ENCODE peak calls at places on chromosomes 11 and 22, in ten cellular contexts. E is neural progenitor cell; U is NCI-H460; W is Calu3; A is A172; S is Daoy; V is kidney tubule cell; Z is T-cell; G is HTR-8/SVneo; O is activated CD4-positive, alpha-beta T cell treated with anti-CD3 and anti-CD28 coated beads, Interleukin-2, amount 10 ng/mL, durations not matched to agents 7 days and 5 days. B is an unnamed sample.

GRCh38 chr22:24424901-24425775 is 2.3 kb upstream of the ADORA2A start:
- DNase-seq in V (no peak), O (no peak), E (no peak), W (no peak), U (no peak), S (no peak), G (no peak), Z (no peak), A (no peak), B (no peak)

GRCh38 chr11:3160252-3161031 is 4.7 kb downstream of the OSBPL5 start:
- DNase-seq in G (peak), O (peak), S (peak), E (peak), A (peak), V (peak), Z (no peak), W (peak), U (peak), B (peak)

GRCh38 chr11:118230088-118230487 is 5.3 kb upstream of the JAML start:
- DNase-seq in A (no peak), S (no peak), O (peak), W (no peak), Z (peak), E (no peak), G (no peak), U (no peak), V (no peak), B (no peak)

GRCh38 chr11:116517077-116517476 is 255.7 kb downstream of the BUD13 start:
- DNase-seq in A (no peak), W (no peak), O (no peak), E (no peak), U (no peak), Z (no peak), G (no peak), V (no peak), S (no peak), B (no peak)

GRCh38 chr11:83063073-83063754 is 8.5 kb downstream of the RAB30 start:
- DNase-seq in A (peak), S (no peak), O (no peak), U (no peak), V (peak), E (no peak), G (no peak), W (no peak), Z (no peak), B (no peak)

GRCh38 chr11:73267921-73268540 is 4.1 kb upstream of the P2RY6 start:
- DNase-seq in S (no peak), V (no peak), G (no peak), W (no peak), U (no peak), A (no peak), Z (no peak), O (no peak), E (no peak), B (no peak)

GRCh38 chr11:101188173-101188572 is 58.6 kb upstream of the PGR start:
- DNase-seq in V (no peak), Z (no peak), A (no peak), E (no peak), U (no peak), W (no peak), G (no peak), S (no peak), O (no peak), B (no peak)

GRCh38 chr11:6925636-6926207 is 504 bp upstream of the ZNF215 start:
- DNase-seq in A (no peak), V (peak), Z (no peak), O (no peak), E (peak), W (no peak), S (peak), U (no peak), G (no peak), B (no peak)

GRCh38 chr22:36395922-36396321 is 8.2 kb upstream of the MYH9 start:
- DNase-seq in A (peak), G (no peak), E (no peak), V (peak), W (no peak), U (peak), O (no peak), Z (no peak), S (peak), B (no peak)

GRCh38 chr11:66006891-66007176 is 4.5 kb downstream of the BANF1 start:
- DNase-seq in S (no peak), O (no peak), Z (no peak), G (no peak), E (no peak), A (no peak), W (no peak), U (no peak), V (peak), B (no peak)

GRCh38 chr11:79546366-79546765 is 105.5 kb upstream of the TENM4 start:
- DNase-seq in V (no peak), U (no peak), Z (no peak), G (no peak), S (no peak), E (no peak), A (no peak), O (no peak), W (no peak), B (no peak)

GRCh38 chr11:114077482-114078305 is 18.2 kb downstream of the ZBTB16 start:
- DNase-seq in A (no peak), S (no peak), U (no peak), V (no peak), Z (peak), E (no peak), O (peak), W (no peak), G (no peak), B (no peak)

GRCh38 chr11:26569646-26570045 is 2.4 kb downstream of the MUC15 start:
- DNase-seq in A (no peak), V (no peak), S (no peak), E (no peak), U (no peak), Z (no peak), G (no peak), W (no peak), O (no peak), B (no peak)

GRCh38 chr22:44256860-44257560 is 55.7 kb downstream of the SHISAL1 start:
- DNase-seq in U (no peak), A (no peak), Z (no peak), S (no peak), V (no peak), E (peak), G (no peak), W (no peak), O (no peak), B (no peak)

GRCh38 chr11:35167451-35167954 is 28.5 kb downstream of the CD44 start:
- DNase-seq in S (no peak), A (no peak), G (no peak), Z (no peak), W (no peak), O (no peak), V (no peak), U (no peak), E (no peak), B (no peak)

GRCh38 chr11:60874421-60875365 is 7.4 kb downstream of the ZP1 start:
- DNase-seq in G (no peak), Z (no peak), S (no peak), V (no peak), E (no peak), W (no peak), O (no peak), U (no peak), A (no peak), B (no peak)

GRCh38 chr11:79110796-79111195 is 330.0 kb downstream of the TENM4 start:
- DNase-seq in W (no peak), O (no peak), U (no peak), V (no peak), S (no peak), A (no peak), Z (no peak), E (no peak), G (no peak), B (no peak)

GRCh38 chr11:34502949-34503348 is 10.6 kb downstream of the ELF5 start:
- DNase-seq in W (no peak), Z (no peak), G (no peak), A (no peak), O (no peak), U (no peak), E (no peak), V (no peak), S (no peak), B (no peak)

GRCh38 chr11:133072366-133072765 is 459.9 kb downstream of the OPCML start:
- DNase-seq in S (peak), W (no peak), O (no peak), E (no peak), V (peak), U (no peak), G (no peak), A (peak), Z (no peak), B (no peak)

GRCh38 chr11:103897156-103897555 is 139.3 kb upstream of the DDI1 start:
- DNase-seq in O (no peak), S (no peak), W (no peak), V (no peak), A (no peak), E (no peak), U (no peak), G (no peak), Z (no peak), B (no peak)

GRCh38 chr22:47042861-47043496 is 280.5 kb downstream of the TBC1D22A start:
- DNase-seq in Z (no peak), E (no peak), W (no peak), S (no peak), G (no peak), A (no peak), U (no peak), V (no peak), O (no peak), B (no peak)

GRCh38 chr11:128837627-128838026 is 29.5 kb downstream of the KCNJ1 start:
- DNase-seq in O (peak), S (no peak), V (no peak), Z (no peak), G (no peak), U (no peak), A (no peak), W (no peak), E (no peak), B (no peak)

GRCh38 chr11:45278721-45279120 is 7.4 kb downstream of the SYT13 start:
- DNase-seq in A (no peak), V (peak), G (no peak), U (no peak), Z (peak), S (no peak), W (no peak), O (no peak), E (no peak), B (peak)

GRCh38 chr11:46657186-46657585 is 39.8 kb downstream of the ATG13 start:
- DNase-seq in E (no peak), O (no peak), W (no peak), Z (no peak), V (no peak), G (no peak), A (no peak), U (no peak), S (no peak), B (no peak)

GRCh38 chr11:1882265-1883238 is 9.1 kb downstream of the PRR33 start:
- DNase-seq in E (peak), Z (peak), G (peak), O (peak), W (peak), A (peak), U (peak), V (peak), S (peak), B (no peak)

GRCh38 chr11:73795925-73796632 is 8.4 kb downstream of the MRPL48 start:
- DNase-seq in A (no peak), W (no peak), V (no peak), O (no peak), Z (no peak), S (peak), E (peak), U (no peak), G (no peak), B (peak)

GRCh38 chr11:4184163-4184916 is 89.7 kb downstream of the RRM1 start:
- DNase-seq in V (no peak), W (no peak), U (no peak), E (no peak), Z (no peak), S (no peak), G (no peak), A (no peak), O (no peak), B (no peak)

GRCh38 chr22:20405291-20405930 is 11.5 kb downstream of the ZNF74 start:
- DNase-seq in O (no peak), U (no peak), G (no peak), V (no peak), E (no peak), W (no peak), A (no peak), S (no peak), Z (no peak), B (no peak)

GRCh38 chr11:116871248-116871647 is 33.8 kb upstream of the APOA1 start:
- DNase-seq in W (no peak), A (peak), S (peak), Z (no peak), G (no peak), E (no peak), U (no peak), V (peak), O (no peak), B (no peak)

GRCh38 chr11:46120361-46120710 is 918 bp downstream of the PHF21A start:
- DNase-seq in S (peak), A (no peak), W (no peak), G (no peak), Z (peak), U (no peak), E (peak), V (no peak), O (peak), B (peak)

GRCh38 chr11:67564230-67564629 is 19.4 kb upstream of the GSTP1 start:
- DNase-seq in U (no peak), A (no peak), S (no peak), V (peak), G (no peak), O (no peak), E (no peak), W (no peak), Z (no peak), B (no peak)

GRCh38 chr11:43376594-43376993 is 17.9 kb downstream of the TTC17 start:
- DNase-seq in G (no peak), W (no peak), S (peak), U (no peak), V (peak), A (peak), E (no peak), O (no peak), Z (no peak), B (no peak)

GRCh38 chr11:61007971-61008896 is 36.8 kb downstream of the CD6 start:
- DNase-seq in A (no peak), U (no peak), W (no peak), V (no peak), Z (no peak), S (no peak), O (no peak), G (no peak), E (peak), B (no peak)

GRCh38 chr11:75421902-75422247 is 11.1 kb downstream of the KLHL35 start:
- DNase-seq in O (no peak), Z (no peak), G (no peak), V (no peak), U (no peak), A (no peak), W (no peak), S (no peak), E (no peak), B (no peak)

GRCh38 chr11:35106595-35106994 is 32.4 kb upstream of the CD44 start:
- DNase-seq in W (no peak), G (no peak), V (no peak), U (no peak), A (no peak), E (no peak), O (no peak), S (no peak), Z (peak), B (no peak)

GRCh38 chr11:17743808-17744119 is 9.2 kb downstream of the KCNC1 start:
- DNase-seq in A (peak), E (no peak), U (no peak), V (peak), Z (no peak), S (peak), G (peak), O (no peak), W (no peak), B (no peak)

B was measured in amygdala.